ENCODE peak calls at places on chromosomes 5 and 9, in four cellular contexts. K is IMR-90, E is thyroid gland, Q is transverse colon. H is an unnamed sample.

GRCh38 chr5:123438902-123439301 is 15.7 kb upstream of the CEP120 start:
- DNase-seq in Q (peak), E (no peak), K (peak), H (no peak)

GRCh38 chr5:96763012-96763411 is 44.7 kb downstream of the ERAP1 start:
- DNase-seq in Q (no peak), E (no peak), K (no peak), H (no peak)

GRCh38 chr9:114072181-114073140 is 5.6 kb downstream of the AMBP start:
- DNase-seq in E (peak), K (peak), Q (peak), H (peak)

GRCh38 chr9:133915534-133916158 is 76.5 kb downstream of the VAV2 start:
- DNase-seq in K (no peak), E (no peak), Q (no peak), H (no peak)

GRCh38 chr9:113996531-113997001 is 81.5 kb downstream of the AMBP start:
- DNase-seq in E (no peak), K (no peak), Q (no peak), H (peak)

GRCh38 chr9:133874061-133874638 is 118.0 kb downstream of the VAV2 start:
- DNase-seq in K (peak), E (no peak), Q (no peak), H (no peak)

GRCh38 chr5:59171131-59171530 is 588.3 kb downstream of the RAB3C start:
- DNase-seq in E (no peak), Q (no peak), K (no peak), H (no peak)

GRCh38 chr5:61363715-61364114 is 31.7 kb downstream of the ZSWIM6 start:
- DNase-seq in E (no peak), Q (no peak), K (no peak), H (no peak)

GRCh38 chr9:33690156-33690908 is 105.0 kb upstream of the PRSS3 start:
- DNase-seq in Q (no peak), E (no peak), K (no peak), H (no peak)

GRCh38 chr5:79074641-79075040 is 5.1 kb downstream of the BHMT2 start:
- DNase-seq in K (peak), Q (no peak), E (no peak), H (no peak)

GRCh38 chr9:86809151-86809550 is 138.2 kb downstream of the GAS1 start:
- DNase-seq in E (no peak), Q (no peak), K (no peak), H (no peak)

GRCh38 chr9:87973791-87974292 is 491 bp downstream of the CDK20 start:
- DNase-seq in K (no peak), Q (no peak), E (no peak), H (no peak)

GRCh38 chr5:149635394-149635793 is 54.1 kb downstream of the ARHGEF37 start:
- DNase-seq in Q (no peak), K (peak), E (no peak), H (no peak)

GRCh38 chr5:55234171-55234700 is 828 bp upstream of the CCNO start:
- DNase-seq in Q (peak), K (peak), E (peak), H (no peak)

GRCh38 chr9:34413229-34413852 is 36.6 kb upstream of the MYORG start:
- DNase-seq in K (peak), E (peak), Q (peak), H (no peak)

GRCh38 chr5:66039701-66040100 is 104.4 kb upstream of the SREK1 start:
- DNase-seq in K (no peak), E (no peak), Q (no peak), H (no peak)

GRCh38 chr5:178826216-178826615 is 33.5 kb upstream of the ZNF354B start:
- DNase-seq in K (no peak), Q (no peak), E (no peak), H (no peak)

GRCh38 chr9:125521462-125522327 is 185.3 kb downstream of the MAPKAP1 start:
- DNase-seq in K (peak), E (no peak), Q (no peak), H (no peak)

GRCh38 chr9:35048521-35048920 is 23.9 kb downstream of the VCP start:
- DNase-seq in Q (no peak), E (no peak), K (no peak), H (no peak)

GRCh38 chr9:99713838-99714306 is 107.8 kb upstream of the NR4A3 start:
- DNase-seq in E (no peak), K (no peak), Q (no peak), H (no peak)

GRCh38 chr5:169812786-169813185 is 167.5 kb downstream of the INSYN2B start:
- DNase-seq in E (no peak), Q (no peak), K (no peak), H (no peak)

GRCh38 chr9:94449486-94449885 is 105.4 kb upstream of the PCAT7 start:
- DNase-seq in K (no peak), E (no peak), Q (no peak), H (no peak)
- TF ChIP-seq POLR2A in K (no peak), E (no peak), Q (no peak), H (no peak)

DNA sequence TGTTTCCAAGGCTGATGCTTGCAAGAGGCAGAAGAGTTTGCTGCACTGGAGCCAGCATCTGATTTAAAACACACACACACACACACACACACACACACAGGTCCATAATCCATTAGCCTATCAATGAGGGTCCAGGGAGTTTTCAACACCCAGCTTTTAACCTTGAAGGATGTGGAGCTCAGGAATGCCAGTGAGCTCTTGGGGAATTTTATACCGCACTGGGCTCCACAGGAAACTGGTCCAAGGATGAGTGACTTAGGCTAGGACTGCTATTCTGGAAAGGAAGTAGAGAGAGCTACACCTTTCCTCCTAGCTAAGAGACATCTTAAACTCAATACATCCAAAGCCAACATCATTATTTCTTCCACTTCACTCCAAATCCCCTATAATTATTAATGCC is 942 bp upstream of the NRG2 start:
- DNase-seq in E (no peak), K (no peak), Q (no peak), H (no peak)
- H3K4me3 ChIP-seq in E (no peak), K (no peak), Q (no peak), H (no peak)

DNA sequence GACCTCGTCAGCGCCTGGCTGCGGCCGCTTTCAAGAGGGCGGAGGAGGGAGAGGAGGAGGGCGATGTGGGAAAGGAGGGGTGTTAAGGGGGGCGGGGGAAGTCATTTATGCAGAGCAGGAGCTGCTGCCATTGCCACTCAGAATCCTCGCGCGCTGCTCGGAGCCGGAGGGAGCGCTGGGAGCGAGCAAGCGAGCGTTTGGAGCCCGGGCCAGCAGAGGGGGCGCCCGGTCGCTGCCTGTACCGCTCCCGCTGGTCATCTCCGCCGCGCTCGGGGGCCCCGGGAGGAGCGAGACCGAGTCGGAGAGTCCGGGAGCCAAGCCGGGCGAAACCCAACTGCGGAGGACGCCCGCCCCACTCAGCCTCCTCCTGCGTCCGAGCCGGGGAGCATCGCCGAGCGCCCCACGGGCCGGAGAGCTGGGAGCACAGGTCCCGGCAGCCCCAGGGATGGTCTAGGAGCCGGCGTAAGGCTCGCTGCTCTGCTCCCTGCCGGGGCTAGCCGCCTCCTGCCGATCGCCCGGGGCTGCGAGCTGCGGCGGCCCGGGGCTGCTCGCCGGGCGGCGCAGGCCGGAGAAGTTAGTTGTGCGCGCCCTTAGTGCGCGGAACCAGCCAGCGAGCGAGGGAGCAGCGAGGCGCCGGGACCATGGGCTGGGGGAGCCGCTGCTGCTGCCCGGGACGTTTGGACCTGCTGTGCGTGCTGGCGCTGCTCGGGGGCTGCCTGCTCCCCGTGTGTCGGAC is at the start of gene PCSK5:
- DNase-seq in E (peak), K (peak), Q (peak), H (peak)
- TF ChIP-seq POLR2A in E (peak), K (peak), Q (peak), H (peak)

DNA sequence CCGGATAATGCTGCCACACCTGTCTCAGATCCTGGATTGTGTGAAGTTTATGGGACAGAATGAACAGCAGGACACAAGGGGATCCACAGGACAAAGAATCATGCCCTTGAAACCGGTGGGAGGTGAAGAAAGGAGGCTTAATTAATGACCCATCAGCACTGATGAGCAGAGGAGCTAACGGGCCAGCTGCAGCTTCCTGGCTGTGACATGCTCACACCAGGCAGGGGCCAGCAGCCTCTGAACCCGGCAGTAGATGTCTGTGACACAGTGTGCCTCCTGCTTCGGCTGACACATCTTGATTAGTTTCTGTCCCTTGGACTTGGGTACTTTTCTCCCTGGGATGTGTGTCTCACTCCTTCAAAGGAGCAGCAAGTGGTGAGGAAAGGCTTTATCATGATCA is 328.8 kb upstream of the BRINP1 start:
- DNase-seq in E (no peak), K (no peak), Q (no peak), H (no peak)
- H3K4me3 ChIP-seq in E (no peak), K (no peak), Q (no peak), H (no peak)

DNA sequence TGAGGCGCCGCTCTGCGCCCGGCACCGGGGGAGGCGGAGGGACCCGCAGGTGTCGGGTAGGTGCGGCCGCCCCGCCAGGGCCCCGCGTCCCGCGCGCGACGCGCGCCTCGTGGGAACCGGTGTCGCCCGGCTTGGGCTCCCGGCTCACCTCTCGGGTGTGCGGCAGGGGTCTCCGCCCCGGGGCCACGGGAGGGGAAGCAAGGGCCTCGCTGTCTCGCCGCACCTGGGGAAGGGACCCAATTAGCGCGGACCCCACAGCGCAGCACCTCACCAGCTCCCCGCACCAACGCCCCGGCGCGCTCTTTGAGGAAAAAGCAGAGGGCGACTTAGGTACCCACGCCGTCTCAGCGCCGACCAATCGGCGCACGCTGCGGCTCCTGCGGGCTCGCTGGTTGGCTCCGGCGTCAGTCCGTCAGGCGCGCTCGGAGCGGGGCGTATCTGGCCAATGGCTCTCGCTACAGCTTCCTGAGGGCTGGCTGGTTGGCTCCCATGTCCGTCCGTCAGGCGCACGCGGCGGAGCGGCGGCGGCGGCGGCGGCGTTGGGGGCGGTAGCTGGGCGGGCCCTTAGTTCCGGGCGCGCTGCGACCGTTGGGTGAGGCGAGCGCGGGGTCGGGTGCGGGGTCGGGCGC is at the start of gene TRAF2:
- DNase-seq in K (peak), E (peak), Q (peak), H (peak)
- TF ChIP-seq POLR2A in K (no peak), E (peak), Q (peak), H (peak)

GRCh38 chr5:56816546-56817081 is 1.3 kb downstream of the MAP3K1 start:
- DNase-seq in Q (peak), K (peak), E (peak), H (peak)

GRCh38 chr5:56817306-56817986 is 2.1 kb downstream of the MAP3K1 start:
- DNase-seq in K (no peak), Q (no peak), E (no peak), H (no peak)

GRCh38 chr5:56819027-56819881 is 3.9 kb downstream of the MAP3K1 start:
- DNase-seq in E (no peak), K (no peak), Q (no peak), H (no peak)

GRCh38 chr5:56815657-56816545 is 552 bp downstream of the MAP3K1 start:
- DNase-seq in Q (peak), K (peak), E (peak), H (peak)

DNA sequence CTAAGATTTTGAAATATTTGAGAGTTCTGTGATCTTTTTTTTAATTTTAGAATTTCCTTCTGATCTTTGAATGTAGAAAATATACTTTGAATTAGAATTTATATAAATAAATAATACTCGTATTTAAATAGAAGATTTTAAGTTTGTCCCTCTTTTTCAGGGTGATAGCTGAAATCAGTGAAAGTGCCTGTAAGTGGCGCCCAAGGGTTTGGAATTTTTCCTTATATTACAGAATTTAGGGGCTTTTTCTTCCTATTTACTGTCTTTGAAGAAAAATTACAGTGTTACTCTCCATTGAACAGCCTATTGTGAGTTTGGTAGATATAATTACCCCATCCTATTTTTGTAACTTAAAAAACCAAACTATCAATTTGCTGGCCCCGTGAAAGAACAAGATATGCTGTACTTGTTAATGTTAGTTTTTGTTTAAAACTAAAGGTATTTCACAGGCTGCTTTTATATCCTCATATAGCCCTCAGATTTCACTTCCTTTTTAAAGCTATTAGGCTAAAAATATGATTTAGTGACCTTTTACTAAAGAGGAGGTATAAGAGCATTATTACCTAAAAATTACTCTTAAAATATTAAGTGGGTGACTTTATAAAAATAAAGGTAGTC is 3.2 kb downstream of the MAP3K1 start:
- DNase-seq in K (peak), E (no peak), Q (no peak), H (no peak)
- H3K4me3 ChIP-seq in K (peak), E (no peak), Q (no peak), H (no peak)

GRCh38 chr9:38622961-38623360 is 2.6 kb upstream of the ANKRD18A start:
- DNase-seq in K (no peak), Q (no peak), E (no peak), H (no peak)

GRCh38 chr9:38619556-38620447 is 594 bp downstream of the ANKRD18A start:
- DNase-seq in E (peak), Q (peak), K (no peak), H (no peak)

GRCh38 chr9:38620483-38621433 is at the start of gene ANKRD18A:
- DNase-seq in E (peak), Q (peak), K (peak), H (no peak)

GRCh38 chr9:38621434-38622082 is 1.2 kb upstream of the ANKRD18A start:
- DNase-seq in E (peak), Q (peak), K (no peak), H (no peak)

DNA sequence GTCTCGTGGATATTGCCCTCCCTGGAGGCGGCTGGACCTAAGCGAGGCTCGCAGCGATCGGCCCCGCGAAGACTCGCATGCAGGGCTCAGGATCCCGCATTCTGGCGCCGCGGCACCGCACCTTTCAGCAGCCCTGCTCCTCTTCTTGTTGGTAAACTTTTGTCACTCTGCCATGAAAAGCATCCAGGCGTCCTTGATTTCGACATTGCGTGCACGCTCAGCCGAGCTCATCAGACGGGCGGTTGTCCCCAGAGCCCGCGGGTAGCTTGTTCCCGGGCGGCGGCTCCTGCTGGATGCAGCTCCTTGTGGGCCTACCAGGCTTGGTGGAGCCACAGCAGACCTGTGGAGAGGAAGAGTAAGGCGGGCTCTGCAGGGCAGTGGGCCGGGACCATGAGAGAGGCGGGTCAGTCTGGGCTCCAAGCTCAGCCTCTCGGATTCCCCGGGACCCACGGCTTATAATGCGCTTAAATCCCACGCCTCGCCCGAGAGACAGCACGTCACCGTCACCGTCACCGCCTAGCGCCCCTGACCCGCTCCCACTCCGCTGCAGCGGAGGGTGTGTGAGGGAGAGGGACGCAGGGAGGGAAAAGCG is 1.8 kb upstream of the ANKRD18A start:
- DNase-seq in Q (peak), K (no peak), E (peak), H (no peak)
- TF ChIP-seq POLR2A in Q (no peak), K (no peak), E (peak), H (no peak)

H was measured in uterus.